ENCODE peak calls at places on chromosomes 6 and 20, in nine cellular contexts. One of them, this sample, is unnamed.

GRCh38 chr6:56292505-56293181 is 45.3 kb upstream of the COL21A1 start:
- DNase-seq in DMS153: peak; percentile 7
- DNase-seq in Right ventricle myocardium superior: no peak
- DNase-seq in substantia nigra: peak; percentile 2
- DNase-seq in CD4-positive, alpha-beta T cell: no peak
- DNase-seq in B cell: no peak
- DNase-seq in T-helper 2 cell treated with Interferon-gamma antibody and Interleukin-4, amounts not matched to agents 5 μg/mL and 100 μg/mL, for 36 hours: no peak
- DNase-seq in ecto neural progenitor cell: no peak
- DNase-seq in left lobe of liver: no peak
- DNase-seq in this sample: no peak

GRCh38 chr20:5703542-5704215 is 46.5 kb upstream of the SHLD1 start:
- DNase-seq in DMS153: peak; percentile 33
- DNase-seq in Right ventricle myocardium superior: no peak
- DNase-seq in substantia nigra: no peak
- DNase-seq in CD4-positive, alpha-beta T cell: no peak
- DNase-seq in B cell: no peak
- DNase-seq in T-helper 2 cell treated with Interferon-gamma antibody and Interleukin-4, amounts not matched to agents 5 μg/mL and 100 μg/mL, for 36 hours: no peak
- DNase-seq in ecto neural progenitor cell: no peak
- DNase-seq in left lobe of liver: no peak
- DNase-seq in this sample: no peak

GRCh38 chr20:44219287-44219686 is 8.7 kb upstream of the OSER1 start:
- DNase-seq in DMS153: no peak
- DNase-seq in Right ventricle myocardium superior: no peak
- DNase-seq in substantia nigra: no peak
- DNase-seq in CD4-positive, alpha-beta T cell: no peak
- DNase-seq in B cell: no peak
- DNase-seq in T-helper 2 cell treated with Interferon-gamma antibody and Interleukin-4, amounts not matched to agents 5 μg/mL and 100 μg/mL, for 36 hours: no peak
- DNase-seq in ecto neural progenitor cell: no peak
- DNase-seq in left lobe of liver: no peak
- DNase-seq in this sample: no peak

GRCh38 chr6:20790032-20790791 is 256.0 kb downstream of the CDKAL1 start:
- DNase-seq in DMS153: no peak
- DNase-seq in Right ventricle myocardium superior: no peak
- DNase-seq in substantia nigra: no peak
- DNase-seq in CD4-positive, alpha-beta T cell: no peak
- DNase-seq in B cell: no peak
- DNase-seq in T-helper 2 cell treated with Interferon-gamma antibody and Interleukin-4, amounts not matched to agents 5 μg/mL and 100 μg/mL, for 36 hours: no peak
- DNase-seq in ecto neural progenitor cell: no peak
- DNase-seq in left lobe of liver: no peak
- DNase-seq in this sample: no peak

GRCh38 chr6:30847421-30847970 is 36.8 kb upstream of the DDR1 start:
- DNase-seq in DMS153: no peak
- DNase-seq in Right ventricle myocardium superior: no peak
- DNase-seq in substantia nigra: no peak
- DNase-seq in CD4-positive, alpha-beta T cell: no peak
- DNase-seq in B cell: no peak
- DNase-seq in T-helper 2 cell treated with Interferon-gamma antibody and Interleukin-4, amounts not matched to agents 5 μg/mL and 100 μg/mL, for 36 hours: no peak
- DNase-seq in ecto neural progenitor cell: no peak
- DNase-seq in left lobe of liver: no peak
- DNase-seq in this sample: peak; percentile 57

GRCh38 chr6:119966484-119966883 is 616.9 kb upstream of the MAN1A1 start:
- DNase-seq in DMS153: no peak
- DNase-seq in Right ventricle myocardium superior: no peak
- DNase-seq in substantia nigra: no peak
- DNase-seq in CD4-positive, alpha-beta T cell: no peak
- DNase-seq in B cell: no peak
- DNase-seq in T-helper 2 cell treated with Interferon-gamma antibody and Interleukin-4, amounts not matched to agents 5 μg/mL and 100 μg/mL, for 36 hours: no peak
- DNase-seq in ecto neural progenitor cell: no peak
- DNase-seq in left lobe of liver: no peak
- DNase-seq in this sample: no peak

GRCh38 chr20:63626424-63627128 is at the start of gene GMEB2:
- DNase-seq in DMS153: no peak
- DNase-seq in Right ventricle myocardium superior: peak; percentile 86
- DNase-seq in substantia nigra: peak; percentile 81
- DNase-seq in CD4-positive, alpha-beta T cell: peak; percentile 58
- DNase-seq in B cell: no peak
- DNase-seq in T-helper 2 cell treated with Interferon-gamma antibody and Interleukin-4, amounts not matched to agents 5 μg/mL and 100 μg/mL, for 36 hours: peak; percentile 75
- DNase-seq in ecto neural progenitor cell: no peak
- DNase-seq in left lobe of liver: peak; percentile 79
- DNase-seq in this sample: peak; percentile 83

GRCh38 chr20:50267041-50267865 is 76.6 kb downstream of the CEBPB start:
- DNase-seq in DMS153: peak; percentile 48
- DNase-seq in Right ventricle myocardium superior: peak; percentile 78
- DNase-seq in substantia nigra: no peak
- DNase-seq in CD4-positive, alpha-beta T cell: no peak
- DNase-seq in B cell: no peak
- DNase-seq in T-helper 2 cell treated with Interferon-gamma antibody and Interleukin-4, amounts not matched to agents 5 μg/mL and 100 μg/mL, for 36 hours: no peak
- DNase-seq in ecto neural progenitor cell: no peak
- DNase-seq in left lobe of liver: no peak
- DNase-seq in this sample: peak; percentile 85

GRCh38 chr20:17026346-17026745 is 200.5 kb upstream of the PCSK2 start:
- DNase-seq in DMS153: no peak
- DNase-seq in Right ventricle myocardium superior: no peak
- DNase-seq in substantia nigra: no peak
- DNase-seq in CD4-positive, alpha-beta T cell: no peak
- DNase-seq in B cell: no peak
- DNase-seq in T-helper 2 cell treated with Interferon-gamma antibody and Interleukin-4, amounts not matched to agents 5 μg/mL and 100 μg/mL, for 36 hours: no peak
- DNase-seq in ecto neural progenitor cell: no peak
- DNase-seq in left lobe of liver: no peak
- DNase-seq in this sample: no peak

GRCh38 chr6:89297695-89298351 is 17.3 kb downstream of the GABRR2 start:
- DNase-seq in DMS153: no peak
- DNase-seq in Right ventricle myocardium superior: no peak
- DNase-seq in substantia nigra: no peak
- DNase-seq in CD4-positive, alpha-beta T cell: peak; percentile 46
- DNase-seq in B cell: no peak
- DNase-seq in T-helper 2 cell treated with Interferon-gamma antibody and Interleukin-4, amounts not matched to agents 5 μg/mL and 100 μg/mL, for 36 hours: peak; percentile 77
- DNase-seq in ecto neural progenitor cell: no peak
- DNase-seq in left lobe of liver: peak; percentile 19
- DNase-seq in this sample: no peak

GRCh38 chr6:34644716-34645115 is 51.9 kb downstream of the ILRUN start:
- DNase-seq in DMS153: no peak
- DNase-seq in Right ventricle myocardium superior: no peak
- DNase-seq in substantia nigra: no peak
- DNase-seq in CD4-positive, alpha-beta T cell: no peak
- DNase-seq in B cell: no peak
- DNase-seq in T-helper 2 cell treated with Interferon-gamma antibody and Interleukin-4, amounts not matched to agents 5 μg/mL and 100 μg/mL, for 36 hours: no peak
- DNase-seq in ecto neural progenitor cell: no peak
- DNase-seq in left lobe of liver: no peak
- DNase-seq in this sample: no peak

GRCh38 chr20:45406260-45407066 is 1.6 kb upstream of the DBNDD2 start:
- DNase-seq in DMS153: peak; percentile 63
- DNase-seq in Right ventricle myocardium superior: peak; percentile 87
- DNase-seq in substantia nigra: peak; percentile 65
- DNase-seq in CD4-positive, alpha-beta T cell: peak; percentile 25
- DNase-seq in B cell: peak; percentile 69
- DNase-seq in T-helper 2 cell treated with Interferon-gamma antibody and Interleukin-4, amounts not matched to agents 5 μg/mL and 100 μg/mL, for 36 hours: peak; percentile 53
- DNase-seq in ecto neural progenitor cell: peak; percentile 76
- DNase-seq in left lobe of liver: peak; percentile 58
- DNase-seq in this sample: peak; percentile 83

GRCh38 chr20:48025061-48025515 is 239.8 kb upstream of the SULF2 start:
- DNase-seq in DMS153: peak; percentile 48
- DNase-seq in Right ventricle myocardium superior: peak; percentile 45
- DNase-seq in substantia nigra: no peak
- DNase-seq in CD4-positive, alpha-beta T cell: no peak
- DNase-seq in B cell: no peak
- DNase-seq in T-helper 2 cell treated with Interferon-gamma antibody and Interleukin-4, amounts not matched to agents 5 μg/mL and 100 μg/mL, for 36 hours: no peak
- DNase-seq in ecto neural progenitor cell: peak; percentile 57
- DNase-seq in left lobe of liver: no peak
- DNase-seq in this sample: no peak

GRCh38 chr6:41367700-41368099 is 32.3 kb downstream of the NCR2 start:
- DNase-seq in DMS153: peak; percentile 42
- DNase-seq in Right ventricle myocardium superior: no peak
- DNase-seq in substantia nigra: peak; percentile 63
- DNase-seq in CD4-positive, alpha-beta T cell: no peak
- DNase-seq in B cell: no peak
- DNase-seq in T-helper 2 cell treated with Interferon-gamma antibody and Interleukin-4, amounts not matched to agents 5 μg/mL and 100 μg/mL, for 36 hours: no peak
- DNase-seq in ecto neural progenitor cell: peak; percentile 85
- DNase-seq in left lobe of liver: no peak
- DNase-seq in this sample: no peak

GRCh38 chr6:51934098-51934497 is 153.3 kb downstream of the PKHD1 start:
- DNase-seq in DMS153: no peak
- DNase-seq in Right ventricle myocardium superior: no peak
- DNase-seq in substantia nigra: no peak
- DNase-seq in CD4-positive, alpha-beta T cell: no peak
- DNase-seq in B cell: no peak
- DNase-seq in T-helper 2 cell treated with Interferon-gamma antibody and Interleukin-4, amounts not matched to agents 5 μg/mL and 100 μg/mL, for 36 hours: no peak
- DNase-seq in ecto neural progenitor cell: peak; percentile 45
- DNase-seq in left lobe of liver: no peak
- DNase-seq in this sample: no peak

GRCh38 chr20:48404598-48404997 is 423.2 kb downstream of the PREX1 start:
- DNase-seq in DMS153: no peak
- DNase-seq in Right ventricle myocardium superior: no peak
- DNase-seq in substantia nigra: no peak
- DNase-seq in CD4-positive, alpha-beta T cell: no peak
- DNase-seq in B cell: no peak
- DNase-seq in T-helper 2 cell treated with Interferon-gamma antibody and Interleukin-4, amounts not matched to agents 5 μg/mL and 100 μg/mL, for 36 hours: no peak
- DNase-seq in ecto neural progenitor cell: no peak
- DNase-seq in left lobe of liver: no peak
- DNase-seq in this sample: no peak

GRCh38 chr6:43147691-43148477 is 23.2 kb upstream of the SRF start:
- DNase-seq in DMS153: no peak
- DNase-seq in Right ventricle myocardium superior: no peak
- DNase-seq in substantia nigra: no peak
- DNase-seq in CD4-positive, alpha-beta T cell: no peak
- DNase-seq in B cell: no peak
- DNase-seq in T-helper 2 cell treated with Interferon-gamma antibody and Interleukin-4, amounts not matched to agents 5 μg/mL and 100 μg/mL, for 36 hours: no peak
- DNase-seq in ecto neural progenitor cell: no peak
- DNase-seq in left lobe of liver: no peak
- DNase-seq in this sample: no peak

GRCh38 chr20:41392871-41393704 is 26.5 kb upstream of the EMILIN3 start:
- DNase-seq in DMS153: no peak
- DNase-seq in Right ventricle myocardium superior: peak; percentile 87
- DNase-seq in substantia nigra: peak; percentile 36
- DNase-seq in CD4-positive, alpha-beta T cell: no peak
- DNase-seq in B cell: no peak
- DNase-seq in T-helper 2 cell treated with Interferon-gamma antibody and Interleukin-4, amounts not matched to agents 5 μg/mL and 100 μg/mL, for 36 hours: no peak
- DNase-seq in ecto neural progenitor cell: peak; percentile 73
- DNase-seq in left lobe of liver: peak; percentile 75
- DNase-seq in this sample: peak; percentile 34

GRCh38 chr20:45833030-45833882 is at the start of gene SNX21:
- DNase-seq in DMS153: peak; percentile 23
- DNase-seq in Right ventricle myocardium superior: peak; percentile 92
- DNase-seq in substantia nigra: peak; percentile 54
- DNase-seq in CD4-positive, alpha-beta T cell: no peak
- DNase-seq in B cell: peak; percentile 73
- DNase-seq in T-helper 2 cell treated with Interferon-gamma antibody and Interleukin-4, amounts not matched to agents 5 μg/mL and 100 μg/mL, for 36 hours: peak; percentile 7
- DNase-seq in ecto neural progenitor cell: no peak
- DNase-seq in left lobe of liver: peak; percentile 78
- DNase-seq in this sample: peak; percentile 82

GRCh38 chr6:154319231-154319858 is 37.3 kb downstream of the IPCEF1 start:
- DNase-seq in DMS153: no peak
- DNase-seq in Right ventricle myocardium superior: no peak
- DNase-seq in substantia nigra: no peak
- DNase-seq in CD4-positive, alpha-beta T cell: no peak
- DNase-seq in B cell: no peak
- DNase-seq in T-helper 2 cell treated with Interferon-gamma antibody and Interleukin-4, amounts not matched to agents 5 μg/mL and 100 μg/mL, for 36 hours: no peak
- DNase-seq in ecto neural progenitor cell: no peak
- DNase-seq in left lobe of liver: no peak
- DNase-seq in this sample: no peak